ENCODE peak calls at places on chromosomes 12 and 14, in ten cellular contexts. K, H, W, M, B, Y, F, I, T and X are unnamed samples.

GRCh38 chr12:27922591-27923139 is 49.9 kb downstream of the PTHLH start:
- DNase-seq in K (peak; percentile 36), H (no peak), W (peak; percentile 50), M (no peak), B (no peak), Y (no peak), F (no peak), I (no peak), T (no peak), X (peak; percentile 98)

GRCh38 chr12:41795910-41796309 is 348.8 kb downstream of the GXYLT1 start:
- DNase-seq in K (no peak), H (no peak), W (no peak), M (no peak), B (no peak), Y (no peak), F (no peak), I (no peak), T (peak; percentile 7), X (peak; percentile 5)

GRCh38 chr12:6533653-6534157 is 612 bp upstream of the GAPDH start:
- DNase-seq in K (no peak), H (peak; percentile 81), W (peak; percentile 92), M (peak; percentile 71), B (peak; percentile 67), Y (peak; percentile 59), F (no peak), I (peak; percentile 73), T (peak; percentile 87), X (peak; percentile 90)

GRCh38 chr12:123004287-123004686 is 23.8 kb downstream of the ARL6IP4 start:
- DNase-seq in K (no peak), H (no peak), W (no peak), M (no peak), B (no peak), Y (no peak), F (no peak), I (no peak), T (no peak), X (no peak)

GRCh38 chr12:76158518-76159321 is 74.2 kb upstream of the NAP1L1 start:
- DNase-seq in K (peak; percentile 36), H (peak; percentile 22), W (peak; percentile 81), M (peak; percentile 21), B (peak; percentile 78), Y (peak; percentile 21), F (no peak), I (no peak), T (peak; percentile 95), X (peak; percentile 74)

GRCh38 chr14:28264306-28264705 is 502.3 kb upstream of the FOXG1 start:
- DNase-seq in K (no peak), H (no peak), W (peak; percentile 1), M (no peak), B (no peak), Y (no peak), F (no peak), I (no peak), T (no peak), X (no peak)

GRCh38 chr12:74647241-74647640 is 109.6 kb downstream of the ATXN7L3B start:
- DNase-seq in K (no peak), H (no peak), W (no peak), M (no peak), B (no peak), Y (no peak), F (no peak), I (no peak), T (no peak), X (no peak)

GRCh38 chr12:17108877-17109520 is 503.0 kb upstream of the LMO3 start:
- DNase-seq in K (no peak), H (no peak), W (peak; percentile 58), M (no peak), B (no peak), Y (no peak), F (no peak), I (no peak), T (no peak), X (no peak)

GRCh38 chr14:105089746-105090492 is 24.7 kb upstream of the GPR132 start:
- DNase-seq in K (no peak), H (no peak), W (no peak), M (no peak), B (no peak), Y (no peak), F (no peak), I (no peak), T (no peak), X (no peak)

GRCh38 chr14:64549805-64550538 is at the start of gene PPP1R36:
- DNase-seq in K (no peak), H (peak; percentile 41), W (no peak), M (no peak), B (peak; percentile 38), Y (no peak), F (no peak), I (no peak), T (peak; percentile 22), X (no peak)

DNA sequence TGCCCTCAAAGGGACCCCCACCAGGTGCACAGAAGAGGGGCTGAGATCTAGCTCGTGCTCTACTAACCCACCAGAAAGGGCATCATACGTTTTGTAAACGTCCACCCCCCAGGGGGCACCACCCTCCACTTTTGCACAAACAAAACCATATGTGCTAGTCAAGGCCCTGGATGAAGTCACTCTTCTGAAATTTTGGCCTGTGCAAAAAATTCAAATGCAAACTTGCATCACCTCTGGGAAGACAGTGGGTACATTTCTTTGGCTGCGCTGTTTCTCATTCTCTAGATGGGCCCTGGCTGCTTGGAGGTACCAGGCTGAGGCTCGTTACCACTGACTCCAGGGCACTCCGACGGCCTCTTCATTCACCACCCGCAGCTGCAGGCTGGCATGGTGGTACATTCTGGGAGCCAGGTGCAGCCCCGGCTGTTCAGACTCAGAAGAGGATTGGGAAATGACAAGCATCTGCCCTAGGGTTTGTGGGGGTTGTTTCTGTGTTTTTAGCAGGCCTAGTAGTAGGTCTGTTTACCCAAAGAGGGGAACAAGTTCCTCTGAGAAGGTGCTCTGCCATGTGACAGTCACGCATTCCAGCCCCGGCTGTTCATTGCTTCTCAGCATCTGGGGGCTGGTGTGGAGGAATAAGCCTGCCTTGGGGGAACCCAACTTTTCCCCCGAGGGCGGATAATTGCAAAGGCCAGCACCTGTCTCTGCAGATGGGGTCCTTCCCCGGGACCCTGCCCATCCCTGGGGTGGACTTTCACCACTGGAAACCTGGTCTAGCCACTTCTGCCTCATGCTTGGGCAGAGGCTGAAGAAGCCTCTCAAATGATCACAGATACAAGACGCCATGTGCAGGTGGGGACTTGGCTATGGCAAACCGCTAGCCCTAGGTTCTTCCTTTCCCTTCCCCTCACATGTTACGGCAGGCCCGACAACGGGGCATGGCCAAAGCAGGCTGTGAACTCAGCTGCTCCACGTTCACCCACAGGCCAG is 147.6 kb downstream of the DPF3 start:
- DNase-seq in K (peak; percentile 58), H (no peak), W (peak; percentile 77), M (no peak), B (no peak), Y (peak; percentile 68), F (no peak), I (no peak), T (peak; percentile 10), X (peak; percentile 61)
- TF ChIP-seq CTCF in K (peak; percentile 38), H (peak; percentile 9), W (peak; percentile 25), M (no peak), B (no peak), Y (peak; percentile 51), F (no peak), I (no peak), T (no peak), X (peak; percentile 22)

GRCh38 chr14:35819591-35820540 is 6.3 kb upstream of the BRMS1L start:
- DNase-seq in K (no peak), H (no peak), W (no peak), M (no peak), B (no peak), Y (no peak), F (no peak), I (no peak), T (no peak), X (no peak)

GRCh38 chr14:35818346-35819115 is 7.6 kb upstream of the BRMS1L start:
- DNase-seq in K (no peak), H (no peak), W (peak; percentile 55), M (no peak), B (peak; percentile 44), Y (no peak), F (no peak), I (no peak), T (peak; percentile 15), X (peak; percentile 54)

GRCh38 chr14:35809597-35809996 is 502 bp upstream of the RALGAPA1 start:
- DNase-seq in K (no peak), H (no peak), W (no peak), M (no peak), B (no peak), Y (no peak), F (no peak), I (no peak), T (no peak), X (no peak)

GRCh38 chr14:35810963-35811362 is 1.9 kb upstream of the RALGAPA1 start:
- DNase-seq in K (no peak), H (no peak), W (no peak), M (no peak), B (no peak), Y (no peak), F (no peak), I (no peak), T (no peak), X (no peak)

GRCh38 chr14:35814371-35815005 is 5.4 kb upstream of the RALGAPA1 start:
- DNase-seq in K (no peak), H (peak; percentile 44), W (peak; percentile 49), M (peak; percentile 48), B (peak; percentile 82), Y (no peak), F (no peak), I (no peak), T (peak; percentile 73), X (peak; percentile 82)
- TF ChIP-seq CTCF in K (peak; percentile 72), H (peak; percentile 51), W (peak; percentile 84), M (peak; percentile 80), B (peak; percentile 73), Y (peak; percentile 83), F (peak; percentile 66), I (peak; percentile 29), T (peak; percentile 83), X (peak; percentile 77)

GRCh38 chr12:81288651-81289050 is 210.8 kb downstream of the ACSS3 start:
- DNase-seq in K (no peak), H (no peak), W (no peak), M (no peak), B (no peak), Y (no peak), F (no peak), I (no peak), T (no peak), X (no peak)
- TF ChIP-seq CTCF in K (no peak), H (no peak), W (no peak), M (no peak), B (no peak), Y (no peak), F (no peak), I (no peak), T (no peak), X (no peak)

GRCh38 chr14:69303086-69303485 is 43.1 kb downstream of the GALNT16 start:
- DNase-seq in K (no peak), H (no peak), W (no peak), M (no peak), B (no peak), Y (no peak), F (no peak), I (no peak), T (no peak), X (no peak)

GRCh38 chr14:69300601-69301221 is 40.8 kb downstream of the GALNT16 start:
- DNase-seq in K (no peak), H (no peak), W (no peak), M (no peak), B (no peak), Y (no peak), F (no peak), I (no peak), T (no peak), X (no peak)

GRCh38 chr14:69298131-69299071 is 38.4 kb downstream of the GALNT16 start:
- DNase-seq in K (no peak), H (no peak), W (no peak), M (no peak), B (no peak), Y (no peak), F (no peak), I (no peak), T (no peak), X (no peak)

GRCh38 chr14:69299286-69300035 is 39.5 kb downstream of the GALNT16 start:
- DNase-seq in K (no peak), H (no peak), W (no peak), M (no peak), B (peak; percentile 18), Y (no peak), F (no peak), I (no peak), T (peak; percentile 18), X (no peak)
- TF ChIP-seq CTCF in K (peak; percentile 33), H (no peak), W (peak; percentile 31), M (no peak), B (no peak), Y (peak; percentile 32), F (no peak), I (no peak), T (peak; percentile 44), X (no peak)